ENCODE peak calls at places on chromosomes 12 and 14, in ten cellular contexts. One of them, this sample, is unnamed.

GRCh38 chr12:81517296-81517695 is 241.9 kb downstream of the PPFIA2 start:
- DNase-seq in suprapubic skin: no peak
- DNase-seq in CD8-positive, alpha-beta T cell: no peak
- DNase-seq in dorsolateral prefrontal cortex: no peak
- DNase-seq in sigmoid colon: no peak
- DNase-seq in A549: no peak
- DNase-seq in stomach: no peak
- DNase-seq in astrocyte of the cerebellum: no peak
- DNase-seq in upper lobe of right lung: peak
- DNase-seq in foreskin fibroblast: no peak
- DNase-seq in this sample: no peak

GRCh38 chr14:87152701-87153100 is 840.3 kb downstream of the GALC start:
- DNase-seq in suprapubic skin: no peak
- DNase-seq in CD8-positive, alpha-beta T cell: no peak
- DNase-seq in dorsolateral prefrontal cortex: no peak
- DNase-seq in sigmoid colon: no peak
- DNase-seq in A549: no peak
- DNase-seq in stomach: no peak
- DNase-seq in astrocyte of the cerebellum: no peak
- DNase-seq in upper lobe of right lung: no peak
- DNase-seq in foreskin fibroblast: no peak
- DNase-seq in this sample: no peak

GRCh38 chr12:4505381-4505986 is 33.2 kb upstream of the RAD51AP1 start:
- DNase-seq in suprapubic skin: no peak
- DNase-seq in CD8-positive, alpha-beta T cell: no peak
- DNase-seq in dorsolateral prefrontal cortex: no peak
- DNase-seq in sigmoid colon: no peak
- DNase-seq in A549: no peak
- DNase-seq in stomach: no peak
- DNase-seq in astrocyte of the cerebellum: peak
- DNase-seq in upper lobe of right lung: no peak
- DNase-seq in foreskin fibroblast: peak
- DNase-seq in this sample: peak

GRCh38 chr14:39441805-39442204 is 9.6 kb upstream of the FBXO33 start:
- DNase-seq in suprapubic skin: no peak
- DNase-seq in CD8-positive, alpha-beta T cell: no peak
- DNase-seq in dorsolateral prefrontal cortex: no peak
- DNase-seq in sigmoid colon: no peak
- DNase-seq in A549: no peak
- DNase-seq in stomach: no peak
- DNase-seq in astrocyte of the cerebellum: no peak
- DNase-seq in upper lobe of right lung: no peak
- DNase-seq in foreskin fibroblast: no peak
- DNase-seq in this sample: no peak

GRCh38 chr14:69321601-69322330 is 61.8 kb downstream of the GALNT16 start:
- DNase-seq in suprapubic skin: peak
- DNase-seq in CD8-positive, alpha-beta T cell: no peak
- DNase-seq in dorsolateral prefrontal cortex: no peak
- DNase-seq in sigmoid colon: peak
- DNase-seq in A549: no peak
- DNase-seq in stomach: no peak
- DNase-seq in astrocyte of the cerebellum: no peak
- DNase-seq in upper lobe of right lung: peak
- DNase-seq in foreskin fibroblast: peak
- DNase-seq in this sample: no peak

GRCh38 chr14:65006251-65006721 is 19.6 kb downstream of the FNTB start:
- DNase-seq in suprapubic skin: no peak
- DNase-seq in CD8-positive, alpha-beta T cell: no peak
- DNase-seq in dorsolateral prefrontal cortex: no peak
- DNase-seq in sigmoid colon: no peak
- DNase-seq in A549: no peak
- DNase-seq in stomach: no peak
- DNase-seq in astrocyte of the cerebellum: no peak
- DNase-seq in upper lobe of right lung: no peak
- DNase-seq in foreskin fibroblast: no peak
- DNase-seq in this sample: no peak

GRCh38 chr12:53431187-53431586 is 7.5 kb downstream of the AMHR2 start:
- DNase-seq in suprapubic skin: no peak
- DNase-seq in CD8-positive, alpha-beta T cell: no peak
- DNase-seq in dorsolateral prefrontal cortex: no peak
- DNase-seq in sigmoid colon: peak
- DNase-seq in A549: no peak
- DNase-seq in stomach: no peak
- DNase-seq in astrocyte of the cerebellum: no peak
- DNase-seq in upper lobe of right lung: no peak
- DNase-seq in foreskin fibroblast: no peak
- DNase-seq in this sample: no peak

GRCh38 chr14:99520571-99521081 is 39.4 kb downstream of the CCNK start:
- DNase-seq in suprapubic skin: no peak
- DNase-seq in CD8-positive, alpha-beta T cell: no peak
- DNase-seq in dorsolateral prefrontal cortex: no peak
- DNase-seq in sigmoid colon: peak
- DNase-seq in A549: no peak
- DNase-seq in stomach: no peak
- DNase-seq in astrocyte of the cerebellum: no peak
- DNase-seq in upper lobe of right lung: no peak
- DNase-seq in foreskin fibroblast: no peak
- DNase-seq in this sample: no peak

GRCh38 chr12:114747156-114747555 is 63.2 kb upstream of the TBX3 start:
- DNase-seq in suprapubic skin: no peak
- DNase-seq in CD8-positive, alpha-beta T cell: no peak
- DNase-seq in dorsolateral prefrontal cortex: no peak
- DNase-seq in sigmoid colon: no peak
- DNase-seq in A549: no peak
- DNase-seq in stomach: no peak
- DNase-seq in astrocyte of the cerebellum: no peak
- DNase-seq in upper lobe of right lung: no peak
- DNase-seq in foreskin fibroblast: peak
- DNase-seq in this sample: no peak

GRCh38 chr14:100285021-100285912 is 21.0 kb downstream of the SLC25A29 start:
- DNase-seq in suprapubic skin: no peak
- DNase-seq in CD8-positive, alpha-beta T cell: peak
- DNase-seq in dorsolateral prefrontal cortex: peak
- DNase-seq in sigmoid colon: no peak
- DNase-seq in A549: peak
- DNase-seq in stomach: peak
- DNase-seq in astrocyte of the cerebellum: no peak
- DNase-seq in upper lobe of right lung: peak
- DNase-seq in foreskin fibroblast: peak
- DNase-seq in this sample: peak

GRCh38 chr12:63150255-63151060 is 543 bp downstream of the AVPR1A start:
- DNase-seq in suprapubic skin: peak
- DNase-seq in CD8-positive, alpha-beta T cell: no peak
- DNase-seq in dorsolateral prefrontal cortex: no peak
- DNase-seq in sigmoid colon: no peak
- DNase-seq in A549: no peak
- DNase-seq in stomach: no peak
- DNase-seq in astrocyte of the cerebellum: no peak
- DNase-seq in upper lobe of right lung: peak
- DNase-seq in foreskin fibroblast: no peak
- DNase-seq in this sample: peak

DNA sequence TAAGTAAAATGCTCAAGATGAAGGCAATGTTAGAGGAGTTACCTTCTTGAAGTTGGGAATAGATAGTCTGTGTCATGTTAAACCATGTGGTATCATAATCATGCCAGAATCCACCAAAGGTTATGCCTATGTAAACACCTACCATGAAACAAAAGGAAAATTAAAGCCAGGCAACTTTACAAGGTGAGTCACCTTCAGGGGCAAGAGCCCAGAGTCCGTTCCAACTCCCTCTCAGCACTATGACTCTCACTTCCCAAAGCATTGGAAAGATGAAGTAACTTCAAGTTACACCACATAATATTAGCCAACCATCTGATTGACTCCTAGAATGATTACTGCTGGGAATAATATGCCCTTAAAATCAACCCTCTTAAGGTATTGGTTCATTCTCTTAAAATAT is 38.5 kb downstream of the CATSPERB start:
- DNase-seq in suprapubic skin: no peak
- DNase-seq in CD8-positive, alpha-beta T cell: no peak
- DNase-seq in dorsolateral prefrontal cortex: no peak
- DNase-seq in sigmoid colon: no peak
- DNase-seq in A549: no peak
- DNase-seq in stomach: no peak
- DNase-seq in astrocyte of the cerebellum: no peak
- DNase-seq in upper lobe of right lung: no peak
- DNase-seq in foreskin fibroblast: peak
- DNase-seq in this sample: no peak
- TF ChIP-seq CTCF in suprapubic skin: no peak
- TF ChIP-seq CTCF in CD8-positive, alpha-beta T cell: no peak
- TF ChIP-seq CTCF in dorsolateral prefrontal cortex: no peak
- TF ChIP-seq CTCF in sigmoid colon: no peak
- TF ChIP-seq CTCF in A549: no peak
- TF ChIP-seq CTCF in stomach: no peak
- TF ChIP-seq CTCF in astrocyte of the cerebellum: no peak
- TF ChIP-seq CTCF in upper lobe of right lung: no peak
- TF ChIP-seq CTCF in foreskin fibroblast: no peak
- TF ChIP-seq CTCF in this sample: no peak

GRCh38 chr12:48973084-48973483 is 1.5 kb upstream of the WNT10B start:
- DNase-seq in suprapubic skin: no peak
- DNase-seq in CD8-positive, alpha-beta T cell: no peak
- DNase-seq in dorsolateral prefrontal cortex: no peak
- DNase-seq in sigmoid colon: no peak
- DNase-seq in A549: no peak
- DNase-seq in stomach: no peak
- DNase-seq in astrocyte of the cerebellum: no peak
- DNase-seq in upper lobe of right lung: no peak
- DNase-seq in foreskin fibroblast: no peak
- DNase-seq in this sample: no peak

GRCh38 chr12:48973531-48973930 is 2.0 kb upstream of the WNT10B start:
- DNase-seq in suprapubic skin: no peak
- DNase-seq in CD8-positive, alpha-beta T cell: no peak
- DNase-seq in dorsolateral prefrontal cortex: no peak
- DNase-seq in sigmoid colon: peak
- DNase-seq in A549: no peak
- DNase-seq in stomach: no peak
- DNase-seq in astrocyte of the cerebellum: no peak
- DNase-seq in upper lobe of right lung: no peak
- DNase-seq in foreskin fibroblast: no peak
- DNase-seq in this sample: no peak

GRCh38 chr12:48973992-48974673 is 2.6 kb upstream of the WNT10B start:
- DNase-seq in suprapubic skin: no peak
- DNase-seq in CD8-positive, alpha-beta T cell: no peak
- DNase-seq in dorsolateral prefrontal cortex: no peak
- DNase-seq in sigmoid colon: peak
- DNase-seq in A549: no peak
- DNase-seq in stomach: peak
- DNase-seq in astrocyte of the cerebellum: no peak
- DNase-seq in upper lobe of right lung: peak
- DNase-seq in foreskin fibroblast: peak
- DNase-seq in this sample: peak

GRCh38 chr12:48970702-48971334 is 717 bp downstream of the WNT10B start:
- DNase-seq in suprapubic skin: no peak
- DNase-seq in CD8-positive, alpha-beta T cell: no peak
- DNase-seq in dorsolateral prefrontal cortex: no peak
- DNase-seq in sigmoid colon: no peak
- DNase-seq in A549: no peak
- DNase-seq in stomach: no peak
- DNase-seq in astrocyte of the cerebellum: no peak
- DNase-seq in upper lobe of right lung: no peak
- DNase-seq in foreskin fibroblast: no peak
- DNase-seq in this sample: no peak

DNA sequence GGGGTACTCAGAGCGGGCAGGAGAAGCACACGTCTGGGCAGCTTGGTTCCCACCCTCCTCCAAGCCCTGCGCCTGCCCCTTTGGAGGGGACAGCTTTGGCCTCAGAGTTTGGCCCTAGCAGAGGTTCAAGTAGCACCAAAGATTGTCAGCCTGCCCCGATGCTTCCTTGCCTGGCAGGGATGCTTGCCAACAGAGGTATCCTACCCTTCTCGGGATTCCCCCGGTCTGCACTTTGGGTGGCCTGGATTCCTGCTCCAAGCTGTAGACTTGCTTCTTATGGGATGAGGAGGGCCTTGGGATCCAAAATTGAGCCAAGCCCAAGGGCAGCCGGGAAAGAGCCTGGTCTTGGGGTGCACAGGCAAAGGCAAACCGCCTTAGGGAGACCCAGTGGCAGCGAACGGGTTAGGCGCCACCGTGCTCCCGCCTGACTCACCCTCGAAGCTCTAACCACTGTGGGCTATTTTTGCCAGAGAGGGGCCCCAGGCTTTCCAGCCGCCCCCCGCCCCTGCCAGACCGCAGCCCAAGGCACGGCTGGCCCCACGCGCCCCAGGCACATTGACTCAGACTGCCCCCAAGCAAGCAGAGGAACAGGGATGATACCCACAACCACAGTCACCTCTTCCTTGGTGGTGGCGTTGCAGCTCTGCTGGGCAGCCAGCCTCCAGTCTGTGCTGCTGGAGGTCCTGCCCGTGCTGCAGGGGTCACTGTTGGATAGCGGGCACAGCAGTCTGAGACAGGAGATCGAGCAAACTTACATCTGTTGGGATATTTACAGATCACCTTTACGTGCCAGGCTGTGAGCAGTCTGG is 882 bp upstream of the WNT10B start:
- DNase-seq in suprapubic skin: no peak
- DNase-seq in CD8-positive, alpha-beta T cell: peak
- DNase-seq in dorsolateral prefrontal cortex: no peak
- DNase-seq in sigmoid colon: no peak
- DNase-seq in A549: no peak
- DNase-seq in stomach: no peak
- DNase-seq in astrocyte of the cerebellum: no peak
- DNase-seq in upper lobe of right lung: no peak
- DNase-seq in foreskin fibroblast: no peak
- DNase-seq in this sample: no peak
- H3K4me3 ChIP-seq in suprapubic skin: no peak
- H3K4me3 ChIP-seq in CD8-positive, alpha-beta T cell: no peak
- H3K4me3 ChIP-seq in dorsolateral prefrontal cortex: no peak
- H3K4me3 ChIP-seq in sigmoid colon: no peak
- H3K4me3 ChIP-seq in A549: peak
- H3K4me3 ChIP-seq in stomach: no peak
- H3K4me3 ChIP-seq in astrocyte of the cerebellum: no peak
- H3K4me3 ChIP-seq in upper lobe of right lung: no peak
- H3K4me3 ChIP-seq in foreskin fibroblast: no peak
- H3K4me3 ChIP-seq in this sample: no peak

GRCh38 chr14:30443368-30444007 is 115.5 kb upstream of the G2E3 start:
- DNase-seq in suprapubic skin: no peak
- DNase-seq in CD8-positive, alpha-beta T cell: no peak
- DNase-seq in dorsolateral prefrontal cortex: no peak
- DNase-seq in sigmoid colon: no peak
- DNase-seq in A549: peak
- DNase-seq in stomach: no peak
- DNase-seq in astrocyte of the cerebellum: peak
- DNase-seq in upper lobe of right lung: no peak
- DNase-seq in foreskin fibroblast: peak
- DNase-seq in this sample: peak
- TF ChIP-seq CTCF in suprapubic skin: peak
- TF ChIP-seq CTCF in CD8-positive, alpha-beta T cell: no peak
- TF ChIP-seq CTCF in dorsolateral prefrontal cortex: peak
- TF ChIP-seq CTCF in sigmoid colon: peak
- TF ChIP-seq CTCF in A549: peak
- TF ChIP-seq CTCF in stomach: no peak
- TF ChIP-seq CTCF in astrocyte of the cerebellum: peak
- TF ChIP-seq CTCF in upper lobe of right lung: peak
- TF ChIP-seq CTCF in foreskin fibroblast: peak
- TF ChIP-seq CTCF in this sample: peak

DNA sequence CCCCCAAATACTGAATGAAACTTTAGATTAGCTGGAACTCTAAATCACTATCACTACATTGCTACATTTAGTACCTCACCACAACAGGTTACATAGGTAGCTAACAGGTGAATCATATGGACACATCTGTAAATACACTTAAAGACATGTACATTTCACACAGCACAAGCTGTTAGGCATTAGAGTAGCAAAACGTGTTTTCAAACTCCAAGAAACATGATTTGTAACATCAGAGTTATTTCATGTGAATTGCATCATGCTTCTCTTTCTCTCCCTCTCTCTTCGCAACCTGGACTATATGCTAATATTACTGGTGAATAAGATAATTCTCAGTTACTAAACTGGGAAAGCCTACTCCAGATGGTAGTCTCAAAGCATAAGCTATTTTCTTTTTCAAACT is 4.3 kb downstream of the SEL1L start:
- DNase-seq in suprapubic skin: no peak
- DNase-seq in CD8-positive, alpha-beta T cell: no peak
- DNase-seq in dorsolateral prefrontal cortex: no peak
- DNase-seq in sigmoid colon: no peak
- DNase-seq in A549: no peak
- DNase-seq in stomach: no peak
- DNase-seq in astrocyte of the cerebellum: no peak
- DNase-seq in upper lobe of right lung: no peak
- DNase-seq in foreskin fibroblast: no peak
- DNase-seq in this sample: peak
- H3K4me3 ChIP-seq in suprapubic skin: no peak
- H3K4me3 ChIP-seq in CD8-positive, alpha-beta T cell: no peak
- H3K4me3 ChIP-seq in dorsolateral prefrontal cortex: no peak
- H3K4me3 ChIP-seq in sigmoid colon: no peak
- H3K4me3 ChIP-seq in A549: no peak
- H3K4me3 ChIP-seq in stomach: no peak
- H3K4me3 ChIP-seq in astrocyte of the cerebellum: no peak
- H3K4me3 ChIP-seq in upper lobe of right lung: no peak
- H3K4me3 ChIP-seq in foreskin fibroblast: no peak
- H3K4me3 ChIP-seq in this sample: no peak

This sample was measured in astrocyte of the spinal cord.